ENCODE peak calls at places on chromosomes 16 and 17, in nine cellular contexts. U is suprapubic skin; G is SK-MEL-5; C is stimulated activated CD8-positive, alpha-beta memory T cell treated with anti-CD3 and anti-CD28 coated beads, Interleukin-4, amount 100 ng/mL, for 24 hours; J is head of caudate nucleus; L is HTR-8/SVneo; D is iris pigment epithelial cell; N is stimulated activated CD4-positive, alpha-beta T cell treated with anti-CD3 and anti-CD28 coated beads, TNF-alpha, amount 100 ng/mL, for 48 hours; I is thoracic aorta. X is an unnamed sample.
A peak's percentile ranks its signal among the peaks of the same experiment; 100 is the strongest.

GRCh38 chr17:74426551-74427047 is 5.3 kb upstream of the GPRC5C start:
- DNase-seq in J (no peak), N (no peak), D (no peak), I (no peak), G (no peak), U (no peak), C (no peak), L (no peak), X (no peak)

GRCh38 chr17:77888242-77889134 is 70.0 kb upstream of the TNRC6C start:
- DNase-seq in I (no peak), N (no peak), D (no peak), L (no peak), J (no peak), G (no peak), U (no peak), C (no peak), X (no peak)

GRCh38 chr17:2468270-2468669 is 43.4 kb downstream of the METTL16 start:
- DNase-seq in J (no peak), G (no peak), I (no peak), U (no peak), D (peak; percentile 33), C (no peak), N (no peak), L (no peak), X (no peak)

GRCh38 chr17:15782809-15783208 is 50.7 kb downstream of the TBC1D26 start:
- DNase-seq in N (no peak), I (no peak), U (no peak), L (no peak), C (no peak), G (no peak), J (no peak), D (peak; percentile 74), X (no peak)

GRCh38 chr16:7650446-7650845 is 317.8 kb downstream of the RBFOX1 start:
- DNase-seq in J (no peak), D (no peak), G (no peak), U (no peak), C (no peak), I (no peak), N (no peak), L (no peak), X (no peak)

GRCh38 chr17:1391577-1391976 is 8.4 kb downstream of the YWHAE start:
- DNase-seq in N (no peak), C (no peak), G (no peak), I (no peak), L (no peak), D (no peak), J (no peak), U (no peak), X (no peak)

GRCh38 chr16:69867796-69868565 is 83.2 kb upstream of the CLEC18A start:
- DNase-seq in D (no peak), U (no peak), G (no peak), J (no peak), N (no peak), C (no peak), I (no peak), L (no peak), X (no peak)

GRCh38 chr16:4660454-4661007 is 32.8 kb upstream of the NUDT16L1 start:
- DNase-seq in N (peak; percentile 80), U (no peak), I (no peak), C (peak; percentile 86), G (no peak), J (peak; percentile 94), D (peak; percentile 65), L (no peak), X (peak; percentile 86)

GRCh38 chr17:19727466-19728113 is 11.2 kb upstream of the SLC47A2 start:
- DNase-seq in U (peak; percentile 91), N (no peak), C (no peak), G (peak; percentile 78), L (no peak), D (peak; percentile 86), I (peak; percentile 31), J (peak; percentile 81), X (no peak)

GRCh38 chr16:78939600-78939999 is 660.9 kb downstream of the MAF start:
- DNase-seq in N (no peak), D (no peak), C (no peak), L (no peak), I (no peak), J (no peak), G (no peak), U (no peak), X (no peak)

GRCh38 chr16:76583466-76583865 is 306.3 kb downstream of the CNTNAP4 start:
- DNase-seq in C (no peak), I (no peak), N (no peak), D (peak; percentile 0), L (no peak), G (no peak), U (no peak), J (peak; percentile 24), X (peak; percentile 97)

GRCh38 chr17:42675984-42676423 is 790 bp downstream of the PLEKHH3 start:
- DNase-seq in G (no peak), U (no peak), I (no peak), L (peak; percentile 34), J (no peak), N (no peak), D (peak; percentile 62), C (no peak), X (peak; percentile 55)